ENCODE peak calls at places on chromosomes 3 and 15, in six cellular contexts. X is MM.1S, D is PC-3, Z is hepatocyte, N is GM23248, I is OCI-LY7. K is an unnamed sample.

GRCh38 chr15:67861983-67862382 is 22.1 kb upstream of the RNU6-1 start:
- DNase-seq in D (no peak), N (no peak), Z (no peak), X (no peak), I (no peak), K (no peak)

GRCh38 chr15:48604567-48604966 is 40.9 kb downstream of the FBN1 start:
- DNase-seq in N (peak; percentile 45), Z (no peak), D (no peak), I (no peak), X (no peak), K (no peak)

GRCh38 chr15:27844018-27844666 is 255.0 kb downstream of the OCA2 start:
- DNase-seq in X (no peak), Z (no peak), I (no peak), D (peak; percentile 71), N (peak; percentile 92), K (no peak)

GRCh38 chr3:74074700-74075099 is 450.0 kb upstream of the PDZRN3 start:
- DNase-seq in D (no peak), I (no peak), Z (no peak), X (no peak), N (no peak), K (no peak)

GRCh38 chr3:136595862-136596697 is 156.1 kb downstream of the STAG1 start:
- DNase-seq in I (no peak), D (peak; percentile 23), N (no peak), X (no peak), Z (no peak), K (no peak)

GRCh38 chr3:24493951-24494615 is 567 bp downstream of the THRB start:
- DNase-seq in X (no peak), I (no peak), D (peak; percentile 60), Z (peak; percentile 77), N (peak; percentile 71), K (no peak)

GRCh38 chr3:48989796-48990635 is at the start of gene P4HTM:
- DNase-seq in X (peak; percentile 72), I (peak; percentile 70), N (peak; percentile 97), D (peak; percentile 88), Z (peak; percentile 94), K (peak; percentile 72)

GRCh38 chr3:192812736-192813383 is 85.5 kb upstream of the FGF12 start:
- DNase-seq in Z (peak; percentile 72), I (peak; percentile 10), X (peak; percentile 53), N (peak; percentile 75), D (peak; percentile 84), K (peak; percentile 49)

GRCh38 chr15:89812126-89812846 is 2.4 kb downstream of the ANPEP start:
- DNase-seq in N (peak; percentile 88), X (no peak), D (no peak), Z (no peak), I (no peak), K (no peak)

GRCh38 chr15:30927148-30927761 is 23.5 kb downstream of the FAN1 start:
- DNase-seq in N (no peak), I (no peak), X (no peak), Z (no peak), D (no peak), K (no peak)

GRCh38 chr3:122826315-122826714 is 31.4 kb downstream of the SLC49A4 start:
- DNase-seq in N (no peak), I (no peak), D (peak; percentile 8), X (no peak), Z (no peak), K (no peak)

GRCh38 chr3:146542179-146542578 is 2.2 kb downstream of the PLSCR1 start:
- DNase-seq in N (peak; percentile 39), D (no peak), Z (no peak), I (no peak), X (no peak), K (no peak)

GRCh38 chr3:87413821-87414220 is 137.4 kb upstream of the POU1F1 start:
- DNase-seq in I (no peak), D (no peak), X (no peak), Z (no peak), N (peak; percentile 11), K (no peak)

GRCh38 chr3:139267300-139268246 is 76.2 kb upstream of the MRPS22 start:
- DNase-seq in X (no peak), Z (no peak), I (no peak), N (no peak), D (no peak), K (no peak)

GRCh38 chr15:44298878-44299277 is 10.4 kb downstream of the GOLM2 start:
- DNase-seq in X (no peak), I (peak; percentile 18), N (peak; percentile 22), D (peak; percentile 58), Z (no peak), K (peak; percentile 26)

GRCh38 chr3:124993462-124993861 is 58.9 kb upstream of the MUC13 start:
- DNase-seq in N (peak; percentile 87), X (no peak), I (no peak), Z (no peak), D (no peak), K (no peak)

GRCh38 chr15:33912326-33912725 is 56.0 kb upstream of the CHRM5 start:
- DNase-seq in Z (no peak), X (no peak), N (no peak), I (no peak), D (no peak), K (no peak)

GRCh38 chr15:78604420-78604819 is 16.4 kb downstream of the CHRNA3 start:
- DNase-seq in I (no peak), D (no peak), Z (no peak), X (no peak), N (no peak), K (no peak)

GRCh38 chr15:87672309-87672897 is 584.1 kb downstream of the NTRK3 start:
- DNase-seq in X (no peak), Z (peak; percentile 50), D (peak; percentile 38), I (no peak), N (peak; percentile 67), K (no peak)

GRCh38 chr15:96054606-96055005 is 275.9 kb upstream of the NR2F2 start:
- DNase-seq in N (no peak), D (no peak), X (no peak), I (no peak), Z (peak; percentile 15), K (no peak)

GRCh38 chr3:49026536-49026935 is 2.7 kb downstream of the IMPDH2 start:
- DNase-seq in D (no peak), N (no peak), X (no peak), I (no peak), Z (no peak), K (no peak)

GRCh38 chr3:155598671-155599070 is 146.2 kb downstream of the PLCH1 start:
- DNase-seq in I (no peak), D (no peak), N (no peak), X (no peak), Z (no peak), K (no peak)

GRCh38 chr15:89116404-89116803 is 28.1 kb downstream of the ABHD2 start:
- DNase-seq in X (peak; percentile 84), D (no peak), N (no peak), Z (no peak), I (no peak), K (no peak)

GRCh38 chr15:75107905-75108838 is 84.8 kb downstream of the PPCDC start:
- DNase-seq in D (peak; percentile 91), X (peak; percentile 69), Z (peak; percentile 26), N (peak; percentile 91), I (no peak), K (peak; percentile 56)

GRCh38 chr3:88141458-88142083 is 8.2 kb upstream of the C3orf38 start:
- DNase-seq in Z (no peak), D (peak; percentile 41), N (peak; percentile 77), I (no peak), X (no peak), K (no peak)

GRCh38 chr3:130480736-130481135 is 36.2 kb upstream of the COL6A6 start:
- DNase-seq in I (no peak), D (peak; percentile 48), N (peak; percentile 80), X (no peak), Z (peak; percentile 71), K (peak; percentile 26)

GRCh38 chr3:195768831-195769303 is 42.9 kb downstream of the MUC4 start:
- DNase-seq in D (no peak), Z (no peak), I (no peak), X (no peak), N (peak; percentile 54), K (no peak)

GRCh38 chr3:141218204-141218603 is 13.4 kb upstream of the PXYLP1 start:
- DNase-seq in X (no peak), N (no peak), D (no peak), I (no peak), Z (no peak), K (no peak)

GRCh38 chr3:19931767-19932188 is 2.2 kb downstream of the EFHB start:
- DNase-seq in D (peak; percentile 80), N (peak; percentile 50), Z (no peak), I (no peak), X (no peak), K (no peak)

GRCh38 chr3:19932422-19932821 is 1.6 kb downstream of the EFHB start:
- DNase-seq in D (no peak), Z (no peak), I (no peak), X (no peak), N (no peak), K (no peak)

GRCh38 chr3:19934098-19934566 is at the start of gene EFHB:
- DNase-seq in D (peak; percentile 25), I (no peak), Z (peak; percentile 81), X (no peak), N (peak; percentile 19), K (peak; percentile 39)

GRCh38 chr3:19931180-19931692 is 2.8 kb downstream of the EFHB start:
- DNase-seq in Z (no peak), N (no peak), D (no peak), X (no peak), I (no peak), K (no peak)
- TF ChIP-seq EZH2phosphoT487 in Z (no peak), N (no peak), D (no peak), X (no peak), I (no peak), K (no peak)

GRCh38 chr3:47054414-47054813 is 74.9 kb downstream of the NBEAL2 start:
- DNase-seq in X (peak; percentile 52), Z (no peak), D (no peak), I (no peak), N (peak; percentile 6), K (no peak)
- TF ChIP-seq EZH2phosphoT487 in X (no peak), Z (no peak), D (no peak), I (no peak), N (no peak), K (no peak)

GRCh38 chr3:99579246-99579645 is 59.1 kb upstream of the COL8A1 start:
- DNase-seq in D (peak; percentile 56), Z (peak; percentile 29), N (peak; percentile 65), X (no peak), I (no peak), K (no peak)

GRCh38 chr3:99579965-99580364 is 58.4 kb upstream of the COL8A1 start:
- DNase-seq in Z (no peak), N (no peak), X (no peak), I (no peak), D (no peak), K (no peak)

GRCh38 chr3:99577160-99577559 is 61.2 kb upstream of the COL8A1 start:
- DNase-seq in X (no peak), N (no peak), D (no peak), I (no peak), Z (no peak), K (no peak)

GRCh38 chr3:99575683-99576082 is 62.7 kb upstream of the COL8A1 start:
- DNase-seq in I (no peak), N (no peak), X (no peak), D (no peak), Z (no peak), K (no peak)

GRCh38 chr3:99578339-99578970 is 59.9 kb upstream of the COL8A1 start:
- DNase-seq in N (no peak), D (no peak), I (no peak), X (no peak), Z (no peak), K (no peak)
- TF ChIP-seq EZH2phosphoT487 in N (no peak), D (no peak), I (no peak), X (no peak), Z (no peak), K (no peak)

GRCh38 chr3:101781166-101781565 is 2.2 kb downstream of the NXPE3 start:
- DNase-seq in I (no peak), X (no peak), Z (no peak), D (no peak), N (peak; percentile 8), K (no peak)
- TF ChIP-seq EZH2phosphoT487 in I (no peak), X (no peak), Z (no peak), D (no peak), N (no peak), K (no peak)

K was measured in HCT116.